ENCODE peak calls at places on chromosomes 11 and 22, in ten cellular contexts. J, L, V, Q, P, C, K, H, D and X are unnamed samples.

GRCh38 chr22:50141891-50142363 is 28.6 kb upstream of the PANX2 start:
- DNase-seq in C (no peak), V (peak), D (no peak), H (peak), L (no peak), J (no peak), Q (no peak), P (no peak), K (no peak), X (no peak)

GRCh38 chr22:43885319-43885671 is 6.5 kb downstream of the PNPLA5 start:
- DNase-seq in D (no peak), C (no peak), J (no peak), H (no peak), K (no peak), L (no peak), P (no peak), V (no peak), Q (no peak), X (no peak)

GRCh38 chr11:63142459-63142858 is 1.6 kb downstream of the SLC22A24 start:
- DNase-seq in P (no peak), D (no peak), V (no peak), J (no peak), H (no peak), L (no peak), C (no peak), K (no peak), Q (no peak), X (no peak)

GRCh38 chr11:130454495-130455262 is 6.2 kb downstream of the ADAMTS15 start:
- DNase-seq in C (no peak), L (no peak), D (no peak), K (no peak), P (no peak), V (peak), H (no peak), J (no peak), Q (no peak), X (no peak)

GRCh38 chr22:48717076-48717810 is 1110.4 kb downstream of the BRD1 start:
- DNase-seq in V (no peak), P (no peak), L (no peak), J (no peak), K (no peak), C (no peak), Q (no peak), D (no peak), H (no peak), X (no peak)

GRCh38 chr22:35044607-35045390 is 21.2 kb upstream of the ISX start:
- DNase-seq in D (no peak), V (no peak), H (no peak), Q (no peak), L (no peak), J (no peak), C (no peak), K (no peak), P (no peak), X (no peak)

GRCh38 chr11:12195773-12196172 is 85.4 kb downstream of the MICAL2 start:
- DNase-seq in J (peak), L (no peak), Q (peak), D (no peak), V (no peak), P (peak), C (no peak), K (peak), H (no peak), X (no peak)

GRCh38 chr11:112302226-112302868 is 41.7 kb upstream of the PLET1 start:
- DNase-seq in V (peak), C (no peak), L (no peak), Q (no peak), P (no peak), J (no peak), D (no peak), K (no peak), H (no peak), X (no peak)

GRCh38 chr11:15159085-15159484 is 44.4 kb downstream of the INSC start:
- DNase-seq in D (no peak), V (peak), L (no peak), P (no peak), C (no peak), J (peak), K (peak), H (no peak), Q (no peak), X (no peak)

GRCh38 chr11:126307706-126308105 is 3.8 kb downstream of the DCPS start:
- DNase-seq in C (no peak), Q (no peak), H (no peak), P (no peak), J (no peak), D (no peak), L (peak), K (peak), V (peak), X (no peak)

GRCh38 chr22:50498322-50498861 is 9.1 kb downstream of the LMF2 start:
- DNase-seq in H (no peak), Q (peak), V (peak), L (peak), P (peak), D (no peak), K (peak), J (peak), C (peak), X (no peak)